ENCODE peak calls at places on chromosomes 11 and 22, in eight cellular contexts. E is BJ; L is mucosa of descending colon; D is effector memory CD4-positive, alpha-beta T cell; O is BE2C; W is cardiac fibroblast; X is brain microvascular endothelial cell; S is IMR-90. F is an unnamed sample.

GRCh38 chr22:44887941-44888366 is 121.9 kb downstream of the PHF21B start:
- DNase-seq in D (no peak), O (no peak), E (no peak), W (no peak), S (no peak), L (no peak), X (no peak), F (no peak)

GRCh38 chr11:109993786-109994185 is 99.4 kb upstream of the ZC3H12C start:
- DNase-seq in S (peak; percentile 13), E (peak; percentile 13), W (peak; percentile 7), L (no peak), D (no peak), O (no peak), X (no peak), F (no peak)

GRCh38 chr11:121930004-121930965 is 185.7 kb downstream of the BLID start:
- DNase-seq in X (no peak), D (no peak), L (no peak), O (no peak), S (peak; percentile 13), W (peak; percentile 18), E (no peak), F (peak; percentile 15)

GRCh38 chr11:313787-314547 is at the start of gene IFITM1:
- DNase-seq in L (peak; percentile 74), E (peak; percentile 79), X (no peak), W (peak; percentile 92), D (peak; percentile 67), S (peak; percentile 84), O (no peak), F (no peak)

GRCh38 chr11:60589611-60590010 is 74.4 kb downstream of the MS4A13 start:
- DNase-seq in O (no peak), D (no peak), W (no peak), L (no peak), X (no peak), S (no peak), E (no peak), F (no peak)

GRCh38 chr11:43269229-43269928 is 42.4 kb upstream of the API5 start:
- DNase-seq in D (no peak), L (no peak), O (peak; percentile 41), X (no peak), S (no peak), W (no peak), E (no peak), F (no peak)

GRCh38 chr11:69135420-69136363 is 20.0 kb upstream of the SMIM38 start:
- DNase-seq in W (no peak), O (no peak), D (no peak), L (no peak), S (no peak), E (no peak), X (no peak), F (no peak)

GRCh38 chr11:117583063-117583801 is 213.8 kb downstream of the DSCAML1 start:
- DNase-seq in D (no peak), X (no peak), E (no peak), L (no peak), O (peak; percentile 68), S (no peak), W (no peak), F (peak; percentile 72)

GRCh38 chr11:69293819-69294505 is at the start of gene MYEOV:
- DNase-seq in W (no peak), X (no peak), O (peak; percentile 92), L (peak; percentile 89), D (no peak), S (no peak), E (no peak), F (no peak)

GRCh38 chr22:43004362-43005035 is 10.4 kb downstream of the PACSIN2 start:
- DNase-seq in L (no peak), S (no peak), X (no peak), D (no peak), W (peak; percentile 65), O (no peak), E (no peak), F (no peak)

GRCh38 chr11:65169164-65169641 is 830 bp upstream of the SPDYC start:
- DNase-seq in E (no peak), D (no peak), X (peak; percentile 67), L (no peak), O (no peak), S (peak; percentile 55), W (peak; percentile 71), F (no peak)

GRCh38 chr22:27798526-27799333 is 2.8 kb downstream of the MN1 start:
- DNase-seq in X (no peak), D (no peak), O (no peak), W (peak; percentile 59), S (no peak), L (no peak), E (no peak), F (no peak)

GRCh38 chr22:39316440-39317083 is 2.9 kb downstream of the RPL3 start:
- DNase-seq in L (peak; percentile 66), E (peak; percentile 74), S (peak; percentile 95), D (peak; percentile 59), O (peak; percentile 87), W (peak; percentile 95), X (peak; percentile 79), F (peak; percentile 76)

GRCh38 chr11:92259861-92260260 is 35.2 kb downstream of the FAT3 start:
- DNase-seq in L (no peak), D (no peak), O (no peak), X (no peak), E (no peak), S (no peak), W (no peak), F (no peak)

GRCh38 chr22:27487600-27488450 is 313.7 kb downstream of the MN1 start:
- DNase-seq in E (no peak), D (no peak), W (no peak), O (no peak), X (peak; percentile 23), S (peak; percentile 69), L (no peak), F (no peak)

DNA sequence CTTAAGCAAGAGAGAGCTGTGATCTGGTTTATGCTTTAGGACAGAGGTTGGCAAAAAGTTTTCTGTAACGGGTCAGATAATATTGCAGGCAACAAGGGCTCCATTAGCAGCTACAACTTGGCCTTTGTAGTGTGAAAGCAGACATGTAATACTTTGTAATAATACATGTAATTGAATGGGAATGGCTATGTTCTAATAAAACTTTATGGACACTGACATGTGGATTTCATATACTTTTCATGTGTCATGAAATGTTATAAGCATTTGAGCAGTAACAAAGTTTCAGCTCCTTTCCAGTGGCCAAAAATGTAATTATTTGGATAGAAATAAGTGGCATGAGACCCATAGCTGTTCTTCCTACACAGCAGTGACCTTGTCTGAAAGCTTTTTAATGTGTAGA is 3.1 kb downstream of the DYNC2H1 start:
- DNase-seq in E (no peak), D (no peak), L (no peak), O (no peak), W (peak; percentile 4), X (no peak), S (no peak), F (no peak)
- H3K4me3 ChIP-seq in E (no peak overlapping the region), D (no peak overlapping the region), L (no peak overlapping the region), O (peak overlapping the region; percentile 1), W (no peak overlapping the region), X (no peak overlapping the region), S (no peak overlapping the region), F (no peak overlapping the region)

GRCh38 chr11:86301742-86302091 is 323 bp upstream of the HIKESHI start:
- DNase-seq in W (no peak), E (no peak), D (no peak), O (no peak), L (no peak), X (no peak), S (no peak), F (no peak)
- H3K4me3 ChIP-seq in W (peak overlapping the region; percentile 75), E (peak overlapping the region; percentile 66), D (peak overlapping the region; percentile 75), O (peak overlapping the region; percentile 98), L (peak overlapping the region; percentile 88), X (peak overlapping the region; percentile 95), S (peak overlapping the region; percentile 6), F (peak overlapping the region; percentile 71)

GRCh38 chr22:37426532-37427127 is 649 bp downstream of the ELFN2 start:
- DNase-seq in L (no peak), S (no peak), D (no peak), X (no peak), W (no peak), E (no peak), O (no peak), F (no peak)
- H3K4me3 ChIP-seq in L (no peak overlapping the region), S (peak overlapping the region; percentile 88), D (peak overlapping the region; percentile 29), X (peak overlapping the region; percentile 58), W (peak overlapping the region; percentile 51), E (peak overlapping the region; percentile 53), O (no peak overlapping the region), F (peak overlapping the region; percentile 73)

GRCh38 chr11:16261836-16262644 is 94.3 kb downstream of the SOX6 start:
- DNase-seq in L (no peak), W (no peak), E (no peak), S (no peak), O (no peak), D (no peak), X (no peak), F (peak; percentile 54)
- H3K4me3 ChIP-seq in L (no peak overlapping the region), W (no peak overlapping the region), E (no peak overlapping the region), S (no peak overlapping the region), O (no peak overlapping the region), D (no peak overlapping the region), X (no peak overlapping the region), F (no peak overlapping the region)